ENCODE peak calls at places on chromosomes 5 and 9, in eight cellular contexts. One of them, this sample, is unnamed.
A peak's percentile ranks its signal among the peaks of the same experiment; 100 is the strongest.

GRCh38 chr5:132046915-132047314 is 13.5 kb upstream of the IL3 start:
- DNase-seq in AG09319: no peak
- DNase-seq in coronary artery: peak; percentile 52
- DNase-seq in fibroblast of pulmonary artery: no peak
- DNase-seq in breast epithelium: no peak
- DNase-seq in psoas muscle: no peak
- DNase-seq in PC-9: no peak
- DNase-seq in fibroblast of the aortic adventitia: no peak
- DNase-seq in this sample: peak; percentile 29

GRCh38 chr9:109138421-109138820 is 18.7 kb upstream of the TMEM245 start:
- DNase-seq in coronary artery: no peak
- DNase-seq in breast epithelium: no peak
- DNase-seq in fibroblast of the aortic adventitia: no peak
- DNase-seq in PC-9: no peak
- DNase-seq in AG09319: no peak
- DNase-seq in fibroblast of pulmonary artery: no peak
- DNase-seq in psoas muscle: no peak
- DNase-seq in this sample: no peak

GRCh38 chr5:120405291-120405864 is 58.7 kb upstream of the PRR16 start:
- DNase-seq in fibroblast of pulmonary artery: peak; percentile 89
- DNase-seq in coronary artery: no peak
- DNase-seq in AG09319: no peak
- DNase-seq in psoas muscle: no peak
- DNase-seq in breast epithelium: no peak
- DNase-seq in fibroblast of the aortic adventitia: peak; percentile 77
- DNase-seq in PC-9: no peak
- DNase-seq in this sample: no peak

GRCh38 chr5:95861221-95861857 is 38.8 kb upstream of the GLRX start:
- DNase-seq in coronary artery: peak; percentile 90
- DNase-seq in AG09319: peak; percentile 92
- DNase-seq in psoas muscle: peak; percentile 62
- DNase-seq in fibroblast of pulmonary artery: peak; percentile 99
- DNase-seq in fibroblast of the aortic adventitia: peak; percentile 98
- DNase-seq in breast epithelium: peak; percentile 69
- DNase-seq in PC-9: peak; percentile 71
- DNase-seq in this sample: no peak

GRCh38 chr9:130728721-130729120 is 35.1 kb downstream of the EXOSC2 start:
- DNase-seq in coronary artery: no peak
- DNase-seq in breast epithelium: no peak
- DNase-seq in PC-9: no peak
- DNase-seq in fibroblast of the aortic adventitia: peak; percentile 44
- DNase-seq in psoas muscle: no peak
- DNase-seq in AG09319: no peak
- DNase-seq in fibroblast of pulmonary artery: peak; percentile 52
- DNase-seq in this sample: no peak

GRCh38 chr5:14061106-14061505 is 82.0 kb upstream of the TRIO start:
- DNase-seq in PC-9: no peak
- DNase-seq in psoas muscle: no peak
- DNase-seq in coronary artery: no peak
- DNase-seq in fibroblast of the aortic adventitia: no peak
- DNase-seq in breast epithelium: no peak
- DNase-seq in fibroblast of pulmonary artery: no peak
- DNase-seq in AG09319: no peak
- DNase-seq in this sample: no peak

GRCh38 chr9:132525308-132525707 is 57.1 kb upstream of the BARHL1 start:
- DNase-seq in fibroblast of pulmonary artery: no peak
- DNase-seq in fibroblast of the aortic adventitia: no peak
- DNase-seq in breast epithelium: no peak
- DNase-seq in psoas muscle: no peak
- DNase-seq in PC-9: no peak
- DNase-seq in coronary artery: no peak
- DNase-seq in AG09319: no peak
- DNase-seq in this sample: no peak

GRCh38 chr9:123525424-123525823 is 169.4 kb downstream of the CRB2 start:
- DNase-seq in fibroblast of pulmonary artery: no peak
- DNase-seq in psoas muscle: no peak
- DNase-seq in breast epithelium: no peak
- DNase-seq in fibroblast of the aortic adventitia: no peak
- DNase-seq in PC-9: no peak
- DNase-seq in coronary artery: no peak
- DNase-seq in AG09319: no peak
- DNase-seq in this sample: no peak

GRCh38 chr9:116471093-116471906 is 215.8 kb upstream of the TRIM32 start:
- DNase-seq in coronary artery: no peak
- DNase-seq in psoas muscle: no peak
- DNase-seq in fibroblast of the aortic adventitia: peak; percentile 95
- DNase-seq in PC-9: no peak
- DNase-seq in breast epithelium: no peak
- DNase-seq in fibroblast of pulmonary artery: peak; percentile 98
- DNase-seq in AG09319: peak; percentile 84
- DNase-seq in this sample: peak; percentile 76

GRCh38 chr9:974064-974992 is 2.1 kb upstream of the DMRT3 start:
- DNase-seq in coronary artery: no peak
- DNase-seq in PC-9: no peak
- DNase-seq in breast epithelium: no peak
- DNase-seq in psoas muscle: no peak
- DNase-seq in fibroblast of the aortic adventitia: no peak
- DNase-seq in AG09319: no peak
- DNase-seq in fibroblast of pulmonary artery: no peak
- DNase-seq in this sample: no peak

GRCh38 chr9:113798062-113799030 is 77.8 kb upstream of the ZNF618 start:
- DNase-seq in AG09319: no peak
- DNase-seq in fibroblast of pulmonary artery: no peak
- DNase-seq in psoas muscle: no peak
- DNase-seq in PC-9: no peak
- DNase-seq in coronary artery: no peak
- DNase-seq in fibroblast of the aortic adventitia: no peak
- DNase-seq in breast epithelium: no peak
- DNase-seq in this sample: peak; percentile 20

GRCh38 chr5:137300411-137301240 is 198.5 kb downstream of the SPOCK1 start:
- DNase-seq in coronary artery: no peak
- DNase-seq in fibroblast of pulmonary artery: peak; percentile 83
- DNase-seq in PC-9: no peak
- DNase-seq in breast epithelium: no peak
- DNase-seq in psoas muscle: no peak
- DNase-seq in AG09319: no peak
- DNase-seq in fibroblast of the aortic adventitia: peak; percentile 90
- DNase-seq in this sample: no peak

DNA sequence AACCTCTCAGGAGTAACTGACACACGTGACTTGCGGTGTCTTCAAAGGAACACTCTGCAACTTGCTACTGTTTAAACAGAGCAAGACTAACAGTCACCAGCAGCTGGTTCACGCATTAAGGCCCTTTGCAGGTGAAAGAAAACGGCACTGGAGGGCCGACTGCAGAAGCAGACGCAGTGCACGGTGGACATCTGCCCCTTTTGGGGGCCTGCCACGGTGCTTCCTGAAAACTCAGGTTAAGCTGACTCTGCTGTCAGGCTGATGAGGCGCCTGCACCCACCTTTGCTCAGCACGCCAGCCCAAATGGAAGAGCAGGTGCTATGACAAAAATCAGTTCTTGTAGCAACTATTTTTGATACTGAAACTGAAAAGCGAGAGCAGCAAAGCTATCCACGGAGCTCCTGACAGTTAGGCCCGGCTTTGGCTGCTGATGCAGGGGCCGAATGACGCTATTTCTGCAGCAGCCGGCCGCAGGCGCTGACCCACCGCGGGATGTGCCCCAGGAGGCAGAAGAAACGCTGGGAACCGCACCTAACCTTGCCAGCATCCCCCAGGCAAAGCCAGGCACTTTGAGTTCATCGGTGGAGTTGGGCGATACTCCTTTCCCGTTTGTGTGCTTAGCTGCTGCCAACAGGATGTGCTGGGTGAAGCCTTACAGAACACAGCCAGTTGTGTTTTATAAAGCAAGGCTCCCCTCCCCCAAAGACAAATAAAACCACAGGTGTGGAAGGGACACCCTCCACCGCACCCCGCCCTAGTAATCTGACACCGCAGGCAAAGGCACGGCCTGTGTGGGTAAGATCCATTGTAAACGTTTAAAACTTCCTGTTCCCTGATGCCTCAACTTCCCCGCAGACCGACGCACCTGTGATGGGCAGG is 21.1 kb upstream of the TERT start:
- DNase-seq in psoas muscle: no peak
- DNase-seq in fibroblast of pulmonary artery: peak; percentile 3
- DNase-seq in coronary artery: peak; percentile 43
- DNase-seq in AG09319: no peak
- DNase-seq in PC-9: peak; percentile 95
- DNase-seq in breast epithelium: peak; percentile 76
- DNase-seq in fibroblast of the aortic adventitia: peak; percentile 3
- DNase-seq in this sample: peak; percentile 58
- TF ChIP-seq CTCF in psoas muscle: no peak
- TF ChIP-seq CTCF in fibroblast of pulmonary artery: no peak
- TF ChIP-seq CTCF in coronary artery: no peak
- TF ChIP-seq CTCF in AG09319: no peak
- TF ChIP-seq CTCF in PC-9: no peak
- TF ChIP-seq CTCF in breast epithelium: no peak
- TF ChIP-seq CTCF in fibroblast of the aortic adventitia: no peak
- TF ChIP-seq CTCF in this sample: no peak

GRCh38 chr9:135281151-135281550 is 193.7 kb downstream of the OLFM1 start:
- DNase-seq in fibroblast of the aortic adventitia: no peak
- DNase-seq in coronary artery: no peak
- DNase-seq in breast epithelium: no peak
- DNase-seq in psoas muscle: no peak
- DNase-seq in AG09319: no peak
- DNase-seq in fibroblast of pulmonary artery: no peak
- DNase-seq in PC-9: no peak
- DNase-seq in this sample: no peak
- TF ChIP-seq CTCF in fibroblast of the aortic adventitia: no peak
- TF ChIP-seq CTCF in coronary artery: no peak
- TF ChIP-seq CTCF in breast epithelium: no peak
- TF ChIP-seq CTCF in psoas muscle: no peak
- TF ChIP-seq CTCF in AG09319: no peak
- TF ChIP-seq CTCF in fibroblast of pulmonary artery: no peak
- TF ChIP-seq CTCF in PC-9: no peak
- TF ChIP-seq CTCF in this sample: no peak

DNA sequence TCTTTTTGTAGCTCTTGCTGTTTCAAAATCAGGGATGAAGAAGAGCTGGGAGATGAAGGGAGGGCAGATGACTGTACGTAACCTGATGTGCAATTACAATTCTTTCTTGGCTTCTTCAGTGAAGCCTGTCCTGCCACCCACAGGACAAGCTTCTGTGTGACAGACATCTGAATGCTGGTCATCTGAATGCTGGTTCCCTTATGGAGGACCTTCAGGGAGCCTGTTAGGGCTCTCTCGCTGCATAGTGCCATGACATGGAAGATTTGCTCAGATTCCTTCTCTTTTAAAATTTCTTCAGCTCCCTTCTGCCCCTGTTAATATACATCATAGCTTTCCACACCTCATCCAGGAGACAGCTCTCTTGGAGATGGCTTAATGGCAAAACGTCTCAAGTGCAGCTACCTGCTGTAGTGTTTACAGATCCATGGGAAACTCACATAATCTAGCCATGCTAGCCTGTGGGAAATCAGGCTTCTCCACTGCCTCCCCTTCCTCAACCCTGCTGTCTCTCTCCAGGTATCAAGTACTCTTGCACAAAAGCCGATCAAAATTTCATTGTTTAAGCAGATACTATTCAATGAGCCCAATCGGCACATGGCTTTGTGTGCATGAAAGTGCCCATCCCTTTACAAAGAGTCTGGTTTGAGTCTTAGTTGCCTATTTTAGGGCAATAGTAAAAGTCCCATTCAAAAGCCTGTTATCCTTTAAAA is 134.6 kb downstream of the RAB3C start:
- DNase-seq in coronary artery: no peak
- DNase-seq in breast epithelium: no peak
- DNase-seq in AG09319: no peak
- DNase-seq in psoas muscle: no peak
- DNase-seq in PC-9: no peak
- DNase-seq in fibroblast of pulmonary artery: no peak
- DNase-seq in fibroblast of the aortic adventitia: no peak
- DNase-seq in this sample: no peak
- TF ChIP-seq CTCF in coronary artery: no peak
- TF ChIP-seq CTCF in breast epithelium: no peak
- TF ChIP-seq CTCF in AG09319: no peak
- TF ChIP-seq CTCF in psoas muscle: no peak
- TF ChIP-seq CTCF in PC-9: no peak
- TF ChIP-seq CTCF in fibroblast of pulmonary artery: no peak
- TF ChIP-seq CTCF in fibroblast of the aortic adventitia: no peak
- TF ChIP-seq CTCF in this sample: no peak

GRCh38 chr5:57320552-57320951 is 146.7 kb downstream of the GPBP1 start:
- DNase-seq in AG09319: no peak
- DNase-seq in fibroblast of pulmonary artery: no peak
- DNase-seq in coronary artery: no peak
- DNase-seq in breast epithelium: no peak
- DNase-seq in fibroblast of the aortic adventitia: no peak
- DNase-seq in psoas muscle: no peak
- DNase-seq in PC-9: no peak
- DNase-seq in this sample: no peak

GRCh38 chr5:57319633-57320032 is 145.8 kb downstream of the GPBP1 start:
- DNase-seq in fibroblast of pulmonary artery: no peak
- DNase-seq in AG09319: no peak
- DNase-seq in PC-9: no peak
- DNase-seq in coronary artery: no peak
- DNase-seq in breast epithelium: no peak
- DNase-seq in psoas muscle: no peak
- DNase-seq in fibroblast of the aortic adventitia: no peak
- DNase-seq in this sample: no peak

GRCh38 chr5:57317341-57317740 is 143.5 kb downstream of the GPBP1 start:
- DNase-seq in AG09319: no peak
- DNase-seq in PC-9: no peak
- DNase-seq in coronary artery: no peak
- DNase-seq in fibroblast of pulmonary artery: peak; percentile 59
- DNase-seq in breast epithelium: no peak
- DNase-seq in psoas muscle: no peak
- DNase-seq in fibroblast of the aortic adventitia: no peak
- DNase-seq in this sample: no peak

GRCh38 chr5:57316798-57317327 is 143.0 kb downstream of the GPBP1 start:
- DNase-seq in psoas muscle: no peak
- DNase-seq in breast epithelium: no peak
- DNase-seq in coronary artery: no peak
- DNase-seq in PC-9: peak; percentile 43
- DNase-seq in AG09319: peak; percentile 87
- DNase-seq in fibroblast of the aortic adventitia: peak; percentile 97
- DNase-seq in fibroblast of pulmonary artery: peak; percentile 99
- DNase-seq in this sample: no peak

DNA sequence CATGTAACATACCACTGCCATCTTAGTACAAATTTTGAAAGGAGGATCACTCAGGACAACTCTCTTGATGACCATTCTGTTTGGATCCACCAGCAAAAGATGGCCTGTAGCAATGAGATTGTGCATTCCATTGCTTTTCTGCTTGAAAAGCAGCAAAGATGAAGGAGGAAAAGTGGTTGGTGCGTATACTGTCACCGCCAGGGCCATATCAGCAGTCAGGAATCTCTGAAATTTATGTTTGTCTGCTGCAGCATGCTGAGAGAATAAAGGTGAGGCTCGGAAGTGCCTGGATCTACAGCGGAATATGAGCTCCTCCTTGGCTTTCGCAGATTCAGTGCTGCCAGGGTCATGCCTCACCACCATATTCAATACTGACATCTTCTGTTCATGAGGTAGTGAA is 144.4 kb downstream of the GPBP1 start:
- DNase-seq in psoas muscle: no peak
- DNase-seq in PC-9: no peak
- DNase-seq in fibroblast of the aortic adventitia: no peak
- DNase-seq in coronary artery: no peak
- DNase-seq in breast epithelium: no peak
- DNase-seq in AG09319: no peak
- DNase-seq in fibroblast of pulmonary artery: no peak
- DNase-seq in this sample: no peak
- TF ChIP-seq CTCF in psoas muscle: no peak
- TF ChIP-seq CTCF in PC-9: no peak
- TF ChIP-seq CTCF in fibroblast of the aortic adventitia: no peak
- TF ChIP-seq CTCF in coronary artery: no peak
- TF ChIP-seq CTCF in breast epithelium: no peak
- TF ChIP-seq CTCF in AG09319: no peak
- TF ChIP-seq CTCF in fibroblast of pulmonary artery: no peak
- TF ChIP-seq CTCF in this sample: no peak